ENCODE peak calls at places on chromosomes 3 and 15, in five cellular contexts. B is neural crest cell, K is AG08396, V is A549, H is Panc1. L is an unnamed sample.

GRCh38 chr3:14602006-14602803 is 49.4 kb upstream of the CCDC174 start:
- DNase-seq in B (no peak), K (no peak), V (peak), H (no peak), L (no peak)

GRCh38 chr3:68919000-68919399 is 13.3 kb downstream of the TAFA4 start:
- DNase-seq in B (no peak), K (peak), V (no peak), H (no peak), L (peak)

GRCh38 chr3:23202921-23203650 is at the start of gene UBE2E2:
- DNase-seq in B (peak), K (peak), V (peak), H (no peak), L (peak)

GRCh38 chr15:51132384-51133139 is 37.9 kb upstream of the TNFAIP8L3 start:
- DNase-seq in B (peak), K (peak), V (peak), H (peak), L (peak)

GRCh38 chr15:73495171-73495570 is 52.2 kb downstream of the REC114 start:
- DNase-seq in B (no peak), K (no peak), V (no peak), H (no peak), L (no peak)

GRCh38 chr3:149702691-149703426 is 45.0 kb upstream of the WWTR1 start:
- DNase-seq in B (no peak), K (peak), V (no peak), H (no peak), L (no peak)

GRCh38 chr15:64599716-64600115 is 139.3 kb downstream of the ZNF609 start:
- DNase-seq in B (no peak), K (no peak), V (peak), H (no peak), L (no peak)

GRCh38 chr15:55241895-55242294 is 45.2 kb upstream of the RSL24D1 start:
- DNase-seq in B (no peak), K (no peak), V (no peak), H (no peak), L (no peak)

GRCh38 chr15:57321973-57322601 is 54.2 kb upstream of the CGNL1 start:
- DNase-seq in B (no peak), K (no peak), V (no peak), H (no peak), L (no peak)

GRCh38 chr3:184523825-184524615 is 37.6 kb upstream of the EPHB3 start:
- DNase-seq in B (no peak), K (peak), V (peak), H (peak), L (peak)